ENCODE peak calls at places on chromosomes 16 and 17, in five cellular contexts. One of them, this sample, is unnamed.

GRCh38 chr17:12342609-12343248 is 322.1 kb downstream of the MAP2K4 start:
- DNase-seq in testis: no peak
- DNase-seq in DND-41: peak; percentile 23
- DNase-seq in tibial nerve: no peak
- DNase-seq in sigmoid colon: no peak
- DNase-seq in this sample: no peak

GRCh38 chr17:21019976-21020575 is 22.7 kb downstream of the USP22 start:
- DNase-seq in testis: peak; percentile 69
- DNase-seq in DND-41: no peak
- DNase-seq in tibial nerve: no peak
- DNase-seq in sigmoid colon: peak; percentile 73
- DNase-seq in this sample: no peak

GRCh38 chr16:52099382-52099781 is 447.6 kb downstream of the TOX3 start:
- DNase-seq in testis: no peak
- DNase-seq in DND-41: no peak
- DNase-seq in tibial nerve: no peak
- DNase-seq in sigmoid colon: no peak
- DNase-seq in this sample: no peak

GRCh38 chr17:63279498-63280230 is 166.4 kb downstream of the CYB561 start:
- DNase-seq in testis: no peak
- DNase-seq in DND-41: no peak
- DNase-seq in tibial nerve: no peak
- DNase-seq in sigmoid colon: no peak
- DNase-seq in this sample: no peak

GRCh38 chr17:16977932-16978331 is 6.0 kb upstream of the TNFRSF13B start:
- DNase-seq in testis: no peak
- DNase-seq in DND-41: no peak
- DNase-seq in tibial nerve: no peak
- DNase-seq in sigmoid colon: peak; percentile 17
- DNase-seq in this sample: no peak

GRCh38 chr17:37650419-37651003 is 7.3 kb upstream of the DDX52 start:
- DNase-seq in testis: peak; percentile 56
- DNase-seq in DND-41: no peak
- DNase-seq in tibial nerve: no peak
- DNase-seq in sigmoid colon: no peak
- DNase-seq in this sample: no peak

GRCh38 chr17:81529437-81529803 is 1.2 kb downstream of the FSCN2 start:
- DNase-seq in testis: no peak
- DNase-seq in DND-41: no peak
- DNase-seq in tibial nerve: no peak
- DNase-seq in sigmoid colon: no peak
- DNase-seq in this sample: no peak

GRCh38 chr16:66858740-66859396 is 14.7 kb downstream of the CA7 start:
- DNase-seq in testis: no peak
- DNase-seq in DND-41: no peak
- DNase-seq in tibial nerve: no peak
- DNase-seq in sigmoid colon: no peak
- DNase-seq in this sample: peak; percentile 88

GRCh38 chr16:80208750-80209149 is 332.0 kb upstream of the DYNLRB2 start:
- DNase-seq in testis: no peak
- DNase-seq in DND-41: no peak
- DNase-seq in tibial nerve: no peak
- DNase-seq in sigmoid colon: no peak
- DNase-seq in this sample: no peak

GRCh38 chr16:19805459-19806160 is 79.0 kb downstream of the GPRC5B start:
- DNase-seq in testis: no peak
- DNase-seq in DND-41: no peak
- DNase-seq in tibial nerve: no peak
- DNase-seq in sigmoid colon: no peak
- DNase-seq in this sample: no peak

GRCh38 chr17:78365561-78366108 is 5.8 kb upstream of the SOCS3 start:
- DNase-seq in testis: no peak
- DNase-seq in DND-41: no peak
- DNase-seq in tibial nerve: no peak
- DNase-seq in sigmoid colon: no peak
- DNase-seq in this sample: no peak

GRCh38 chr16:9075299-9076071 is 16.0 kb upstream of the HAPSTR1 start:
- DNase-seq in testis: no peak
- DNase-seq in DND-41: no peak
- DNase-seq in tibial nerve: no peak
- DNase-seq in sigmoid colon: no peak
- DNase-seq in this sample: no peak

GRCh38 chr17:2222901-2223616 is 80.5 kb downstream of the SMG6 start:
- DNase-seq in testis: no peak
- DNase-seq in DND-41: no peak
- DNase-seq in tibial nerve: peak; percentile 50
- DNase-seq in sigmoid colon: peak; percentile 88
- DNase-seq in this sample: peak; percentile 72

GRCh38 chr17:77417575-77417974 is 276.8 kb downstream of the SEC14L1 start:
- DNase-seq in testis: no peak
- DNase-seq in DND-41: no peak
- DNase-seq in tibial nerve: no peak
- DNase-seq in sigmoid colon: no peak
- DNase-seq in this sample: no peak

GRCh38 chr16:23847938-23848337 is 12.2 kb downstream of the PRKCB start:
- DNase-seq in testis: no peak
- DNase-seq in DND-41: peak; percentile 53
- DNase-seq in tibial nerve: no peak
- DNase-seq in sigmoid colon: no peak
- DNase-seq in this sample: no peak

GRCh38 chr16:50627419-50627818 is 53.7 kb downstream of the SNX20 start:
- DNase-seq in testis: peak; percentile 72
- DNase-seq in DND-41: peak; percentile 13
- DNase-seq in tibial nerve: no peak
- DNase-seq in sigmoid colon: peak; percentile 91
- DNase-seq in this sample: no peak

GRCh38 chr17:82568997-82569393 is 49.5 kb downstream of the FOXK2 start:
- DNase-seq in testis: no peak
- DNase-seq in DND-41: no peak
- DNase-seq in tibial nerve: no peak
- DNase-seq in sigmoid colon: no peak
- DNase-seq in this sample: no peak

GRCh38 chr17:3672571-3672970 is 4.0 kb downstream of the EMC6 start:
- DNase-seq in testis: no peak
- DNase-seq in DND-41: no peak
- DNase-seq in tibial nerve: no peak
- DNase-seq in sigmoid colon: no peak
- DNase-seq in this sample: no peak

GRCh38 chr17:43372273-43372911 is 26.4 kb upstream of the ARL4D start:
- DNase-seq in testis: peak; percentile 80
- DNase-seq in DND-41: peak; percentile 52
- DNase-seq in tibial nerve: no peak
- DNase-seq in sigmoid colon: peak; percentile 90
- DNase-seq in this sample: peak; percentile 74

GRCh38 chr16:27677300-27677699 is 127.4 kb downstream of the KATNIP start:
- DNase-seq in testis: no peak
- DNase-seq in DND-41: no peak
- DNase-seq in tibial nerve: no peak
- DNase-seq in sigmoid colon: no peak
- DNase-seq in this sample: no peak

GRCh38 chr17:79095345-79096055 is 20.9 kb downstream of the ENGASE start:
- DNase-seq in testis: no peak
- DNase-seq in DND-41: no peak
- DNase-seq in tibial nerve: no peak
- DNase-seq in sigmoid colon: no peak
- DNase-seq in this sample: no peak

GRCh38 chr16:73572135-73572534 is 524.2 kb upstream of the ZFHX3 start:
- DNase-seq in testis: no peak
- DNase-seq in DND-41: no peak
- DNase-seq in tibial nerve: peak; percentile 16
- DNase-seq in sigmoid colon: peak; percentile 75
- DNase-seq in this sample: peak; percentile 66

GRCh38 chr17:27771576-27771975 is 28.8 kb downstream of the NOS2 start:
- DNase-seq in testis: no peak
- DNase-seq in DND-41: no peak
- DNase-seq in tibial nerve: no peak
- DNase-seq in sigmoid colon: no peak
- DNase-seq in this sample: no peak

GRCh38 chr17:19317359-19318095 is 45.0 kb downstream of the B9D1 start:
- DNase-seq in testis: peak; percentile 96
- DNase-seq in DND-41: peak; percentile 14
- DNase-seq in tibial nerve: peak; percentile 75
- DNase-seq in sigmoid colon: peak; percentile 90
- DNase-seq in this sample: peak; percentile 99

GRCh38 chr17:628089-628488 is 86.5 kb downstream of the VPS53 start:
- DNase-seq in testis: no peak
- DNase-seq in DND-41: no peak
- DNase-seq in tibial nerve: no peak
- DNase-seq in sigmoid colon: no peak
- DNase-seq in this sample: no peak
- H3K36me3 ChIP-seq in testis: no peaks in the 10 kb centered on the region
- H3K36me3 ChIP-seq in DND-41: peaks cover 59% of the 10 kb centered on the region
- H3K36me3 ChIP-seq in tibial nerve: no peaks in the 10 kb centered on the region
- H3K36me3 ChIP-seq in sigmoid colon: peaks cover 8% of the 10 kb centered on the region
- H3K36me3 ChIP-seq in this sample: no peaks in the 10 kb centered on the region

GRCh38 chr16:2996298-2996697 is 16.1 kb upstream of the PKMYT1 start:
- DNase-seq in testis: no peak
- DNase-seq in DND-41: no peak
- DNase-seq in tibial nerve: no peak
- DNase-seq in sigmoid colon: no peak
- DNase-seq in this sample: no peak

GRCh38 chr16:3000540-3000939 is 12.2 kb upstream of the CLDN9 start:
- DNase-seq in testis: no peak
- DNase-seq in DND-41: no peak
- DNase-seq in tibial nerve: no peak
- DNase-seq in sigmoid colon: no peak
- DNase-seq in this sample: no peak

GRCh38 chr16:3003582-3004270 is 9.0 kb upstream of the CLDN9 start:
- DNase-seq in testis: peak; percentile 98
- DNase-seq in DND-41: peak; percentile 99
- DNase-seq in tibial nerve: peak; percentile 71
- DNase-seq in sigmoid colon: peak; percentile 97
- DNase-seq in this sample: peak; percentile 98

GRCh38 chr16:3001316-3001715 is 11.4 kb upstream of the CLDN9 start:
- DNase-seq in testis: no peak
- DNase-seq in DND-41: no peak
- DNase-seq in tibial nerve: no peak
- DNase-seq in sigmoid colon: no peak
- DNase-seq in this sample: no peak

DNA sequence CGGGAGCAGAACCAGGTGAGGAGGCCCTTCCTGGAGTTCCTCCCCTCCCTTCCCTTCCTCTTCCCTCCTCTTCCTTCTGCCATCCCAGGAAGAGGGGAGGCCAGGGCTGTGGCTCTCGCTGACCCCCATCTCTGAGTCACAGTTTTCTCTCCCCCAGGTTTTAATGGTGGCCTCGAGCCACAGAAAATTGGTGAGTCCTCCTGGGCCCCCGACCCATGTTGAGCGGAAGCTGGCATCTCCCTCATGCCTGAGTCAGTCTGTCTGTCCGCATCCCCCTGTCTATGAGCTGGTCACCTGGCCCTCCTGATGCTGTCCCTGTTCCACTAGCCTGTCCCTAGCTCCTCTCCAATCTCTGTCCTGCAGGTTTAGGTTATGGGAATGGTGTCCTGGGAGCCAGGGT is 12.8 kb upstream of the CLDN9 start:
- DNase-seq in testis: no peak
- DNase-seq in DND-41: no peak
- DNase-seq in tibial nerve: no peak
- DNase-seq in sigmoid colon: no peak
- DNase-seq in this sample: no peak
- H3K27me3 ChIP-seq in testis: no peaks in the 10 kb centered on the region
- H3K27me3 ChIP-seq in DND-41: no peaks in the 10 kb centered on the region
- H3K27me3 ChIP-seq in tibial nerve: peaks cover 2% of the 10 kb centered on the region
- H3K27me3 ChIP-seq in sigmoid colon: peaks cover 36% of the 10 kb centered on the region
- H3K27me3 ChIP-seq in this sample: no peaks in the 10 kb centered on the region

GRCh38 chr17:7014261-7014994 is 2.0 kb downstream of the RNASEK start:
- DNase-seq in testis: peak; percentile 98
- DNase-seq in DND-41: peak; percentile 97
- DNase-seq in tibial nerve: peak; percentile 96
- DNase-seq in sigmoid colon: peak; percentile 99
- DNase-seq in this sample: peak; percentile 99

GRCh38 chr17:7016406-7016805 is 4.0 kb downstream of the RNASEK start:
- DNase-seq in testis: no peak
- DNase-seq in DND-41: no peak
- DNase-seq in tibial nerve: no peak
- DNase-seq in sigmoid colon: no peak
- DNase-seq in this sample: no peak

GRCh38 chr17:7015587-7016020 is 3.2 kb downstream of the RNASEK start:
- DNase-seq in testis: no peak
- DNase-seq in DND-41: no peak
- DNase-seq in tibial nerve: no peak
- DNase-seq in sigmoid colon: no peak
- DNase-seq in this sample: peak; percentile 39

GRCh38 chr17:7016886-7017826 is 4.7 kb downstream of the RNASEK start:
- DNase-seq in testis: no peak
- DNase-seq in DND-41: no peak
- DNase-seq in tibial nerve: no peak
- DNase-seq in sigmoid colon: no peak
- DNase-seq in this sample: no peak

GRCh38 chr17:7014995-7015586 is 2.7 kb downstream of the RNASEK start:
- DNase-seq in testis: no peak
- DNase-seq in DND-41: peak; percentile 86
- DNase-seq in tibial nerve: no peak
- DNase-seq in sigmoid colon: no peak
- DNase-seq in this sample: no peak
- H3K4me1 ChIP-seq in testis: peaks cover 39% of the 10 kb centered on the region
- H3K4me1 ChIP-seq in DND-41: peaks cover 62% of the 10 kb centered on the region
- H3K4me1 ChIP-seq in tibial nerve: no peaks in the 10 kb centered on the region
- H3K4me1 ChIP-seq in sigmoid colon: no peaks in the 10 kb centered on the region
- H3K4me1 ChIP-seq in this sample: peaks cover 59% of the 10 kb centered on the region

DNA sequence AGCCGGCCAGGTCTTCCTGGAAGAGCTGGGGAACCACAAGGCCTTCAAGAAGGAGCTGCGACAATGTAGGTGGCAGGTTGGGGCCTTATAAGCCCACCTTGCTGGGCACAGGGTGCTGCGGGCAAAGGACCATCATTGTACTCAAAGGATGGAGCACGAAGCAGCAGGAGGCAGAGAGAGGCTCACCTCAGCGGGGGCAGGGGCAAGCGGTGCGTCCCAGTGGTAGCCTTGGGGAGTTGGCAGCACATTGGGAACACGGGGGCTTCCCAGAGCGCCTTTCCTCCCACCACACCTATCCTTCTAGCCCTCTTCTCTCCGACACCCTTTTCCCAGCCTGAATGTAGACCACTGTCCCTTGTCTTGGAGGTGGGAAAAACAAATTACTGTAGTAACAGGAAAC is 2.1 kb downstream of the CNP start:
- DNase-seq in testis: no peak
- DNase-seq in DND-41: no peak
- DNase-seq in tibial nerve: no peak
- DNase-seq in sigmoid colon: no peak
- DNase-seq in this sample: no peak
- H3K36me3 ChIP-seq in testis: peaks cover 4% of the 10 kb centered on the region
- H3K36me3 ChIP-seq in DND-41: peaks cover 52% of the 10 kb centered on the region
- H3K36me3 ChIP-seq in tibial nerve: peaks cover 4% of the 10 kb centered on the region
- H3K36me3 ChIP-seq in sigmoid colon: peaks cover 5% of the 10 kb centered on the region
- H3K36me3 ChIP-seq in this sample: no peaks in the 10 kb centered on the region

This sample was measured in adrenal gland.